ENCODE peak calls at places on chromosomes 4 and X, in ten cellular contexts. I is left lung; R is naive thymus-derived CD4-positive, alpha-beta T cell; M is bronchial epithelial cell; E is colonic mucosa; J is suprapubic skin; C is kidney; H is heart right ventricle; P is left ventricle myocardium inferior; N is HCT116. O is an unnamed sample.
A peak's percentile ranks its signal among the peaks of the same experiment; 100 is the strongest.

GRCh38 chrX:13110427-13111324 is 66.3 kb upstream of the FAM9C start:
- DNase-seq in P (peak; percentile 45), E (peak; percentile 50), N (peak; percentile 33), M (peak; percentile 86), R (no peak), J (peak; percentile 73), C (peak; percentile 80), I (no peak), H (peak; percentile 30), O (no peak)

GRCh38 chr4:9762823-9763475 is 18.5 kb upstream of the DRD5 start:
- DNase-seq in I (peak; percentile 48), M (peak; percentile 71), C (no peak), J (no peak), N (peak; percentile 70), H (no peak), P (no peak), E (peak; percentile 73), R (peak; percentile 36), O (peak; percentile 34)

GRCh38 chrX:140664939-140665338 is 44.6 kb upstream of the LINC00632 start:
- DNase-seq in N (no peak), H (no peak), J (no peak), M (peak; percentile 34), C (no peak), P (no peak), E (no peak), R (no peak), I (no peak), O (no peak)

GRCh38 chr4:82710202-82710929 is 88.2 kb downstream of the SCD5 start:
- DNase-seq in M (no peak), H (no peak), R (no peak), C (no peak), N (no peak), E (no peak), I (no peak), P (no peak), J (no peak), O (no peak)

GRCh38 chr4:8544741-8545438 is 35.3 kb upstream of the GPR78 start:
- DNase-seq in J (peak; percentile 28), P (no peak), H (no peak), I (no peak), M (no peak), N (no peak), R (no peak), E (no peak), C (peak; percentile 73), O (no peak)

GRCh38 chrX:7139202-7140081 is 8.1 kb upstream of the STS start:
- DNase-seq in P (no peak), I (no peak), N (no peak), J (no peak), H (no peak), R (no peak), E (no peak), C (no peak), M (peak; percentile 38), O (no peak)

GRCh38 chr4:13905543-13905942 is 278.0 kb upstream of the BOD1L1 start:
- DNase-seq in C (no peak), N (no peak), E (no peak), H (no peak), J (no peak), R (no peak), P (no peak), I (no peak), M (peak; percentile 72), O (no peak)

GRCh38 chrX:41442824-41443560 is 4.2 kb upstream of the NYX start:
- DNase-seq in H (no peak), J (no peak), N (no peak), C (no peak), P (no peak), R (no peak), E (no peak), M (no peak), I (no peak), O (no peak)

GRCh38 chrX:38102875-38103274 is 96.5 kb downstream of the SYTL5 start:
- DNase-seq in I (no peak), E (no peak), H (no peak), C (no peak), N (no peak), J (no peak), R (no peak), M (peak; percentile 33), P (no peak), O (no peak)

GRCh38 chr4:77877771-77878170 is 15.1 kb downstream of the MRPL1 start:
- DNase-seq in H (no peak), I (no peak), P (no peak), N (no peak), J (no peak), C (no peak), M (no peak), R (no peak), E (no peak), O (no peak)

GRCh38 chr4:142850478-142850877 is 4.4 kb upstream of the INPP4B start:
- DNase-seq in R (no peak), E (no peak), H (no peak), P (no peak), N (peak; percentile 18), M (peak; percentile 22), I (no peak), C (no peak), J (no peak), O (no peak)

GRCh38 chr4:178481564-178481963 is 1039.3 kb upstream of the AGA start:
- DNase-seq in M (no peak), R (no peak), E (no peak), H (no peak), P (no peak), C (no peak), N (no peak), J (no peak), I (no peak), O (no peak)

GRCh38 chr4:184815046-184815877 is 10.5 kb downstream of the ACSL1 start:
- DNase-seq in E (peak; percentile 89), R (no peak), N (peak; percentile 60), M (peak; percentile 96), H (peak; percentile 66), C (peak; percentile 90), J (peak; percentile 80), I (peak; percentile 89), P (peak; percentile 80), O (peak; percentile 86)

GRCh38 chr4:171639540-171639939 is 173.7 kb upstream of the GALNTL6 start:
- DNase-seq in R (no peak), J (no peak), P (no peak), C (no peak), H (no peak), E (no peak), N (no peak), I (no peak), M (no peak), O (peak; percentile 82)

GRCh38 chrX:912677-913076 is 282.1 kb downstream of the SHOX start:
- DNase-seq in I (no peak), J (no peak), C (no peak), R (no peak), N (no peak), H (no peak), P (no peak), E (no peak), M (no peak), O (no peak)

GRCh38 chr4:113467581-113467980 is 294.0 kb downstream of the CAMK2D start:
- DNase-seq in C (no peak), P (no peak), M (peak; percentile 94), H (no peak), R (no peak), J (no peak), N (no peak), E (no peak), I (no peak), O (no peak)
- H3K4me3 ChIP-seq in C (no peak overlapping the region), P (peak overlapping the region; percentile 8), M (peak overlapping the region; percentile 0), H (no peak overlapping the region), R (no peak overlapping the region), J (peak overlapping the region; percentile 11), N (peak overlapping the region; percentile 4), E (no peak overlapping the region), I (no peak overlapping the region), O (no peak overlapping the region)

DNA sequence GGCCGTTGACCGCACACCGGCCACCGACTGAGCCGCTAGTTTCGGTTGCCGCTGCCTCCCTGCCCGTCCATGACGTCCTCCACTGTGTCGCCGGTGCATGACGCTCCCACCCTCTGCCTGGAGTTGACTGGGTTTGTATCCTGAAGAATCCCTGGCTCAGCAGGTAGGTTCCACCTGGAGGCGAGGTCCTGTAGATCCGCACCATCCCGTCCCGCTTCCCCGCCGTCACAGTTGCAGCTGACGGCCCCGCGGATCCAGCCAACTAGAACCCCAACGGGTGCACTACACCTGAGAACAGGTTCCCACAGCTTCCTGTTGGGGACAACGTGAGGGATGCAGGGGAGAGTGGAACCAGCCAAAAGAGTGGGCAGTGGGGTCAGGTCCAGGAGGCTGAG is 881 bp upstream of the SLBP start:
- DNase-seq in N (no peak), P (no peak), E (no peak), M (peak; percentile 35), J (no peak), C (no peak), H (no peak), I (no peak), R (no peak), O (no peak)
- H3K36me3 ChIP-seq in N (peaks cover 19% of the 10 kb centered on the region), P (peaks cover 16% of the 10 kb centered on the region), E (no peaks in the 10 kb centered on the region), M (peaks cover 7% of the 10 kb centered on the region), J (peaks cover 14% of the 10 kb centered on the region), C (no peaks in the 10 kb centered on the region), H (peaks cover 17% of the 10 kb centered on the region), I (no peaks in the 10 kb centered on the region), R (no peaks in the 10 kb centered on the region), O (peaks cover 13% of the 10 kb centered on the region)

GRCh38 chr4:140497428-140497775 is 691 bp downstream of the MGAT4D start:
- DNase-seq in P (no peak), R (no peak), E (no peak), H (no peak), N (no peak), M (no peak), I (no peak), J (no peak), C (no peak), O (no peak)

DNA sequence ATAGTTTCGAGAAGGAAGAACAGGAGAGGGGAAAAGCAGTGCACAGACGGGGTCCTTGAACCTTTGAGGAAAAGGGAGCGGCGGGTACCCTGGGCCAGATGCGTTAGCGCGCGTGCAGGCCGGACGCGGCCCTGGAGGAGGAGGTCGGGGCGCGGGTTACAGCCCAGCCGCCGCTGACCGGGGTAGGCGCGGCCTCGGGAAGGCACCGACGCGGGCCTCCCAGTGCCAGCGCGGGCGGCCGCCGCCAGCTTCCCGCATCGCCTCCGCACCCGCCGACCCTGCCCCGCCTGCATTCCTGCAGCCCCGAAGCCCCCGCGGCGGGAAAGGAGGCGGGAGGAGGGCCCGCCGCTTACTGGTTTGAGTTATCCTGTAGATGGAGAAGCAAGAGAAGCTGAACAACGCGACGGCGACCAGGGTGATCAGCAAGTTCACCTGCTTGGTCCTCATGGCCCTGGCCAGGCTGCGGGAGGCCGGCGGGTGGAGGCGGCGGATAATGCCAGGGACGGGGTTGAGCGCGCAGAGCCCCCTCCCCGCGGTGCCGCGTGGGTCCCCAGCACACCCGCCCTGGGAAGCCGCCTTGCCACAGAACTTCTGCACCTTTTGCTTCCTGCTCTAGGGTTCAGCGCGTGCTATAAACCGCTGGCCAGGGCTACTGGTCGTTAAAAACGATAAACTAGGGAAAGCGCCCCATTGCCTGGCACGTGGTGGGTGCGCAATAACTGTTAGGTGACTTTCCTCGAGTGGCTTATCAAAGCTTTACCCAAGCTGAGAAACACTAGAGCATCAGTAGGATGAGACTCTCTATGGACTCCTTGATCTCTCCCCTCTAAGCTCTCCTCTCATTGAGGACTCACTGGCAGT is at the start of gene MGAT4D:
- DNase-seq in R (no peak), M (no peak), C (no peak), N (no peak), P (no peak), J (no peak), I (no peak), E (peak; percentile 23), H (peak; percentile 8), O (no peak)
- H3K4me3 ChIP-seq in R (no peak within 1 kb of the TSS), M (no peak within 1 kb of the TSS), C (no peak within 1 kb of the TSS), N (no peak within 1 kb of the TSS), P (peak within 1 kb of the TSS; percentile 59), J (peak within 1 kb of the TSS; percentile 34), I (peak within 1 kb of the TSS; percentile 13), E (peak within 1 kb of the TSS; percentile 31), H (peak within 1 kb of the TSS; percentile 30), O (no peak within 1 kb of the TSS)

GRCh38 chrX:153951683-153952372 is 7.4 kb upstream of the RENBP start:
- DNase-seq in H (no peak), J (no peak), M (no peak), N (no peak), I (no peak), R (no peak), E (no peak), P (no peak), C (no peak), O (no peak)
- H3K36me3 ChIP-seq in H (peaks cover 61% of the 10 kb centered on the region), J (peaks cover 69% of the 10 kb centered on the region), M (peaks cover 21% of the 10 kb centered on the region), N (peaks cover 17% of the 10 kb centered on the region), I (no peaks in the 10 kb centered on the region), R (no peaks in the 10 kb centered on the region), E (no peaks in the 10 kb centered on the region), P (peaks cover 64% of the 10 kb centered on the region), C (peaks cover 31% of the 10 kb centered on the region), O (peaks cover 40% of the 10 kb centered on the region)

O was measured in GM06990.